ENCODE peak calls at places on chromosomes 1 and 21, in five cellular contexts. H, D, W, E and J are unnamed samples.

GRCh38 chr1:203839081-203839480 is 22.3 kb upstream of the SNRPE start:
- DNase-seq in H (no peak), E (no peak), D (no peak), W (no peak), J (no peak)

GRCh38 chr1:98985687-98986086 is 19.0 kb downstream of the PLPPR5 start:
- DNase-seq in D (no peak), E (no peak), W (no peak), H (no peak), J (no peak)

GRCh38 chr1:36083219-36083618 is 675 bp upstream of the TEKT2 start:
- DNase-seq in H (no peak), W (no peak), E (no peak), D (no peak), J (no peak)

GRCh38 chr1:42888013-42888633 is 41.7 kb downstream of the ZNF691 start:
- DNase-seq in D (no peak), H (no peak), E (no peak), W (no peak), J (no peak)

GRCh38 chr1:68372487-68372886 is 77.3 kb downstream of the RPE65 start:
- DNase-seq in W (no peak), E (no peak), D (no peak), H (no peak), J (no peak)

GRCh38 chr21:28421716-28422480 is 570.8 kb downstream of the LTN1 start:
- DNase-seq in D (no peak), H (no peak), E (no peak), W (no peak), J (no peak)

GRCh38 chr21:26115899-26116298 is 54.7 kb downstream of the APP start:
- DNase-seq in W (no peak), D (no peak), E (no peak), H (no peak), J (no peak)

GRCh38 chr1:231691618-231692259 is 65.1 kb downstream of the DISC1 start:
- DNase-seq in H (peak), W (no peak), D (no peak), E (peak), J (no peak)

GRCh38 chr1:230250061-230250460 is 176.1 kb downstream of the PGBD5 start:
- DNase-seq in W (no peak), E (no peak), H (no peak), D (no peak), J (no peak)

GRCh38 chr1:147808025-147808424 is 47.6 kb upstream of the GJA5 start:
- DNase-seq in D (no peak), W (no peak), H (no peak), E (no peak), J (no peak)

GRCh38 chr1:5667513-5668325 is 324.5 kb downstream of the NPHP4 start:
- DNase-seq in D (no peak), H (no peak), E (no peak), W (peak), J (no peak)

GRCh38 chr1:22224091-22224490 is 81.2 kb upstream of the WNT4 start:
- DNase-seq in H (no peak), W (no peak), D (no peak), E (no peak), J (no peak)

GRCh38 chr1:48026275-48026674 is 29.1 kb upstream of the TRABD2B start:
- DNase-seq in E (no peak), W (no peak), D (no peak), H (peak), J (no peak)

GRCh38 chr1:181205901-181206300 is 117.4 kb downstream of the IER5 start:
- DNase-seq in H (no peak), E (no peak), D (peak), W (no peak), J (no peak)

GRCh38 chr1:161229896-161230295 is 4.0 kb downstream of the TOMM40L start:
- DNase-seq in E (no peak), H (no peak), W (no peak), D (no peak), J (no peak)

GRCh38 chr21:42365770-42366169 is 565 bp downstream of the TFF1 start:
- DNase-seq in D (no peak), E (no peak), H (no peak), W (no peak), J (no peak)

GRCh38 chr1:169240449-169241242 is 127.0 kb downstream of the NME7 start:
- DNase-seq in H (no peak), D (no peak), W (no peak), E (no peak), J (no peak)

GRCh38 chr1:151210830-151211229 is 12.5 kb downstream of the PIP5K1A start:
- DNase-seq in H (no peak), D (no peak), W (no peak), E (no peak), J (no peak)

GRCh38 chr21:39319814-39320332 is 6.4 kb upstream of the BRWD1 start:
- DNase-seq in W (no peak), H (no peak), D (no peak), E (no peak), J (no peak)

GRCh38 chr1:28056129-28056925 is 32.1 kb downstream of the EYA3 start:
- DNase-seq in D (peak), W (no peak), E (no peak), H (no peak), J (no peak)

GRCh38 chr1:173173388-173173787 is 33.7 kb downstream of the TNFSF4 start:
- DNase-seq in W (no peak), D (no peak), E (no peak), H (no peak), J (no peak)

GRCh38 chr1:11691302-11691914 is at the start of gene DRAXIN:
- DNase-seq in W (no peak), D (peak), H (no peak), E (peak), J (no peak)

GRCh38 chr1:220281159-220281574 is 8.9 kb upstream of the RAB3GAP2 start:
- DNase-seq in H (no peak), D (no peak), E (no peak), W (no peak), J (no peak)